ENCODE peak calls at places on chromosomes 4 and X, in four cellular contexts. N, S, Z and U are unnamed samples. For H3K27me3 and H3K36me3, the result is how much of the 10 kb centered on the place peaks cover.

GRCh38 chrX:148659481-148659880 is 159.1 kb downstream of the AFF2 start:
- DNase-seq in N (no peak), S (no peak), Z (no peak), U (no peak)

GRCh38 chrX:9873952-9874351 is 87.7 kb downstream of the SHROOM2 start:
- DNase-seq in N (no peak), S (no peak), Z (peak), U (peak)

GRCh38 chr4:87835192-87835591 is 2.4 kb downstream of the MEPE start:
- DNase-seq in N (no peak), S (no peak), Z (no peak), U (no peak)

GRCh38 chrX:30821116-30821515 is 67.9 kb downstream of the TAB3 start:
- DNase-seq in N (no peak), S (no peak), Z (no peak), U (no peak)

GRCh38 chrX:149185087-149185486 is 320.0 kb downstream of the IDS start:
- DNase-seq in N (no peak), S (no peak), Z (no peak), U (no peak)

GRCh38 chrX:30217465-30217864 is 2.1 kb downstream of the MAGEB2 start:
- DNase-seq in N (no peak), S (no peak), Z (no peak), U (no peak)

GRCh38 chrX:141314441-141314840 is 72.1 kb upstream of the SPANXC start:
- DNase-seq in N (no peak), S (no peak), Z (no peak), U (no peak)

GRCh38 chr4:1009647-1010521 is 1.5 kb upstream of the FGFRL1 start:
- DNase-seq in N (peak), S (peak), Z (peak), U (peak)

GRCh38 chrX:70030242-70030823 is 19.4 kb downstream of the AWAT2 start:
- DNase-seq in N (no peak), S (no peak), Z (peak), U (peak)

DNA sequence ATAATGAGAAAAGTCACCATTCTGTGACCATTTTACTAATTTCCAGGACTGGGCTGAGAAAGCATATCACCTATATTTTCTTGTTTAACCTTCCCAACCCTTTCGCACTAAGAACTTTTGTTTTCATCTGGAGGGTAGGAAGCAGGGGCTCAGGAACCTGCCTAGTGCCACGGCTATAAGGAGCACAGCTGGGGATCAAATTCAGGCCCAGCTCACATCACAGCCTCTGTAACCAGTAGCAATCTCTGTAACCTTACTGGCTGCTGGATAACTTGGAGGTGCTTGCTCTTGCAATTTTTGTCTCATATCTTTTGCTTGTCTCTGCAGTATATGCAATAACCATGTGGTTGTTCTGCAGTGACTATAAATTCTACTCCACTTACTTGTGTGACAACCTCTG is 76.7 kb upstream of the PLAC1 start:
- DNase-seq in N (no peak), S (no peak), Z (no peak), U (no peak)
- H3K27me3 ChIP-seq in N (under half), S (under half), Z (under half), U (under half)

GRCh38 chr4:55876387-55876786 is 22.9 kb downstream of the EXOC1 start:
- DNase-seq in N (no peak), S (no peak), Z (no peak), U (no peak)

GRCh38 chr4:55880652-55881280 is 27.3 kb downstream of the EXOC1 start:
- DNase-seq in N (no peak), S (no peak), Z (no peak), U (no peak)

GRCh38 chr4:55884851-55885219 is 31.4 kb downstream of the EXOC1 start:
- DNase-seq in N (no peak), S (no peak), Z (no peak), U (no peak)

GRCh38 chr4:55884093-55884850 is 30.8 kb downstream of the EXOC1 start:
- DNase-seq in N (no peak), S (no peak), Z (peak), U (no peak)

DNA sequence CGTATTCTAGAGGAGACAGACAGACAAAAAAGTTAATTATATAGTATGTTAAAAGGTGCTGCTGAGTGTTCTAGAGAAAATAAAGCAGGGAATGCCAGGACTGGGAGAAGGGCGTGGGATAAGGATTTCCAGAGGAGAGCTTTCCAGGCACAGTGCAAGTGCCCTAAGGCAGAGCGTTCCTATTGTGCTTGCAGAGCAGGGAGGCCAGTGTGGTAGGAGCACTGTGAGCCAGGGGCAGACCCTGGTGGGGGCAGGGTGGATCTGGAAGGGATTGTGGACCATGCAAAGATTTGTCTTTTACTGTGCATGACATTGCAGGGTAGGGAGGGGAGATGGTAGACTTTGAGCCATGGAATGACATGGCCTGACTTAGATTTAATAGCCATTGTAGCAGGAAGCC is 25.8 kb downstream of the EXOC1 start:
- DNase-seq in N (no peak), S (no peak), Z (no peak), U (no peak)
- H3K36me3 ChIP-seq in N (half or more), S (under half), Z (under half), U (under half)

DNA sequence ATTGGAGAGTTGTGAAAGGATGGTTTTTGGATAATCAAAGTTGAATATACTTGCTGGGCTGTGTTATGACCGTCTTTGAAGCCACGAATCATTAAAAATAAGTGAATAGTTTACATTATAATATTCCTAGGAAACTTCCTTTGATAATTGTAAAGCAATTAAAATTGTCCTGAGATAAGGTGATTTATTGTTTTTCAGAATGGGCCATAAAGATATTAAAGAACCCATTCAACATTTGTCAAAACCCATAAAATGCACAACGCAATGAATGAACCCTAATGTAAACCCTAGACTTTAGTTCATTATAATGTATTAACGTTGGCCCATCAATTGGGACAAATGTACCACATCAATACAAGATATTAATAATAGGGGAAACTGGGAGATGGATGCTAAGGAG is 11.4 kb downstream of the FHL1 start:
- DNase-seq in N (no peak), S (no peak), Z (no peak), U (no peak)
- H3K27ac ChIP-seq in N (peak), S (no peak), Z (no peak), U (no peak)

GRCh38 chr4:53682908-53683307 is 91.6 kb upstream of the LNX1 start:
- DNase-seq in N (no peak), S (no peak), Z (no peak), U (no peak)

GRCh38 chr4:53676402-53676871 is 85.2 kb upstream of the LNX1 start:
- DNase-seq in N (no peak), S (no peak), Z (no peak), U (no peak)

GRCh38 chr4:53682196-53682595 is 90.9 kb upstream of the LNX1 start:
- DNase-seq in N (no peak), S (no peak), Z (no peak), U (no peak)

GRCh38 chr4:53680588-53680987 is 89.3 kb upstream of the LNX1 start:
- DNase-seq in N (no peak), S (no peak), Z (no peak), U (no peak)

GRCh38 chr4:53680168-53680567 is 88.9 kb upstream of the LNX1 start:
- DNase-seq in N (no peak), S (no peak), Z (no peak), U (no peak)
- H3K27me3 ChIP-seq in N (under half), S (under half), Z (under half), U (under half)

GRCh38 chrX:24153175-24153795 is 3.8 kb downstream of the ZFX start:
- DNase-seq in N (no peak), S (no peak), Z (peak), U (peak)
- H3K36me3 ChIP-seq in N (under half), S (under half), Z (under half), U (under half)

GRCh38 chr4:73609688-73610087 is 10.5 kb downstream of the RASSF6 start:
- DNase-seq in N (no peak), S (no peak), Z (no peak), U (no peak)
- H3K27ac ChIP-seq in N (no peak), S (no peak), Z (no peak), U (no peak)

GRCh38 chr4:172344266-172344772 is 531.1 kb downstream of the GALNTL6 start:
- DNase-seq in N (no peak), S (no peak), Z (no peak), U (no peak)
- H3K27me3 ChIP-seq in N (under half), S (under half), Z (under half), U (under half)